ENCODE peak calls at places on chromosomes 5 and 9, in nine cellular contexts. Z is lower leg skin; G is fibroblast of mammary gland; P is cardiac muscle cell; V is mesothelial cell of epicardium; I is GM20000; O is fibroblast of the aortic adventitia; C is CD4-positive, alpha-beta T cell; E is brain microvascular endothelial cell. D is an unnamed sample.

GRCh38 chr9:134652291-134653225 is 11.0 kb downstream of the COL5A1 start:
- DNase-seq in C (no peak), E (no peak), Z (no peak), O (no peak), I (no peak), V (no peak), P (no peak), G (no peak), D (no peak)

GRCh38 chr9:89676281-89676680 is 71.5 kb downstream of the GADD45G start:
- DNase-seq in E (no peak), I (no peak), Z (no peak), G (no peak), P (no peak), V (no peak), O (no peak), C (no peak), D (no peak)

GRCh38 chr5:175102717-175103116 is 341.3 kb downstream of the DRD1 start:
- DNase-seq in E (no peak), I (no peak), Z (no peak), O (no peak), P (no peak), C (no peak), G (no peak), V (no peak), D (no peak)

GRCh38 chr5:133201310-133201709 is 149.5 kb downstream of the HSPA4 start:
- DNase-seq in V (no peak), C (no peak), O (no peak), I (no peak), E (no peak), Z (no peak), G (no peak), P (no peak), D (no peak)

GRCh38 chr5:66595877-66596790 is at the start of gene MAST4:
- DNase-seq in V (peak; percentile 93), I (peak; percentile 94), Z (peak; percentile 66), P (peak; percentile 93), O (peak; percentile 84), E (peak; percentile 77), G (peak; percentile 76), C (no peak), D (peak; percentile 80)

GRCh38 chr5:61020415-61020814 is 75.4 kb downstream of the NDUFAF2 start:
- DNase-seq in P (peak; percentile 86), Z (no peak), E (peak; percentile 29), I (no peak), O (peak; percentile 46), V (no peak), C (no peak), G (peak; percentile 77), D (no peak)

GRCh38 chr9:114611516-114612271 is 603 bp downstream of the TMEM268 start:
- DNase-seq in P (peak; percentile 81), V (peak; percentile 67), I (peak; percentile 68), C (peak; percentile 30), O (peak; percentile 61), G (peak; percentile 70), E (peak; percentile 37), Z (peak; percentile 26), D (peak; percentile 30)

GRCh38 chr9:110320651-110321050 is 17.0 kb downstream of the TXNDC8 start:
- DNase-seq in P (peak; percentile 23), E (no peak), O (peak; percentile 10), V (no peak), Z (no peak), I (no peak), C (no peak), G (peak; percentile 66), D (no peak)

DNA sequence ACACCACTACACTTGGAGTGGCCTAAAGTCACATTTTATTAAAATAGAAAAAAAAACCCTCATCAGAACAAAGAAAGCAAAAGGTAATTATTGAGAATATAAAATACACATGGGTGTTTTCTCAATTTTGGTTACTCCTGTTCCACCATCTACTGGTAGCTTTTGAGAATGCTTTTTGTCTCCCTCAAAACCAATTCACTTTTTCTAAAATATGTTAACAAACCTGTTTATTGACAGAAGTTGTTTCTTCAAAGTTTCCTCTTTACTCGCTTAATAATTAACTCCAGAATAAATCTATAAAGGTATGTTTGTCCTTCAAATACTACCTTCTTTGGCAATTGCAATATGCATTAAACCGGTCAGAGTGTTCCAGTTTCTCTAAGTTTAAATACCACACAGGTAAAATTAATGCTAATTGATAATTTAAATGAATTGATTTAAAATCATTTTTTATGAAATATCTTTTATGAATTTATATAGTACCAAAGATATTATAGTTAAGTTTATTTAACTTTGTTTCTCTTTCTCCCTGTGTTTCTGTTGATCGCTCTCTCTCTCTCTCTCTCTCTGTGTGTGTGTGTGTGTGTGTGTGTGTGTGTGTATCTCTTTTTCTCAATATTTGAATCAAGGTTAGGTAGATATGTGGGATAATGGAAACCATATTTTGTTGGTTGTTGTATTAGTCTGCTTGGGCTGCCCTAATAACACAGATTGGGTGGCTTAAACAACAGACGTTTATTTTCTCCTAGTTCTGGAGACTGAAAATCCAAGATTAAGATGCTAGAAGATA is 487.4 kb downstream of the PRDM9 start:
- DNase-seq in O (no peak), E (no peak), G (no peak), I (no peak), V (no peak), C (no peak), Z (no peak), P (no peak), D (no peak)
- TF ChIP-seq CTCF in O (no peak), E (no peak), G (no peak), I (no peak), V (peak; percentile 38), C (no peak), Z (no peak), P (no peak), D (no peak)

GRCh38 chr9:132802121-132802795 is 75.8 kb downstream of the AK8 start:
- DNase-seq in I (no peak), E (no peak), G (no peak), Z (no peak), O (no peak), P (no peak), V (no peak), C (no peak), D (no peak)

GRCh38 chr9:132797861-132798659 is 80.0 kb downstream of the AK8 start:
- DNase-seq in G (peak; percentile 2), E (no peak), P (peak; percentile 60), V (no peak), I (no peak), C (no peak), Z (no peak), O (peak; percentile 43), D (no peak)

GRCh38 chr9:132800038-132800648 is 77.9 kb downstream of the AK8 start:
- DNase-seq in C (peak; percentile 53), O (peak; percentile 70), V (peak; percentile 70), I (peak; percentile 75), G (peak; percentile 61), P (peak; percentile 85), Z (peak; percentile 72), E (peak; percentile 43), D (no peak)

GRCh38 chr9:132801659-132802058 is 76.4 kb downstream of the AK8 start:
- DNase-seq in I (no peak), G (no peak), C (no peak), O (no peak), P (no peak), V (no peak), E (no peak), Z (no peak), D (no peak)

GRCh38 chr9:132798817-132799790 is 79.0 kb downstream of the AK8 start:
- DNase-seq in V (no peak), O (peak; percentile 6), G (peak; percentile 4), P (no peak), I (no peak), E (no peak), Z (no peak), C (no peak), D (no peak)
- TF ChIP-seq CTCF in V (no peak), O (no peak), G (no peak), P (no peak), I (no peak), E (peak; percentile 17), Z (no peak), C (no peak), D (no peak)

DNA sequence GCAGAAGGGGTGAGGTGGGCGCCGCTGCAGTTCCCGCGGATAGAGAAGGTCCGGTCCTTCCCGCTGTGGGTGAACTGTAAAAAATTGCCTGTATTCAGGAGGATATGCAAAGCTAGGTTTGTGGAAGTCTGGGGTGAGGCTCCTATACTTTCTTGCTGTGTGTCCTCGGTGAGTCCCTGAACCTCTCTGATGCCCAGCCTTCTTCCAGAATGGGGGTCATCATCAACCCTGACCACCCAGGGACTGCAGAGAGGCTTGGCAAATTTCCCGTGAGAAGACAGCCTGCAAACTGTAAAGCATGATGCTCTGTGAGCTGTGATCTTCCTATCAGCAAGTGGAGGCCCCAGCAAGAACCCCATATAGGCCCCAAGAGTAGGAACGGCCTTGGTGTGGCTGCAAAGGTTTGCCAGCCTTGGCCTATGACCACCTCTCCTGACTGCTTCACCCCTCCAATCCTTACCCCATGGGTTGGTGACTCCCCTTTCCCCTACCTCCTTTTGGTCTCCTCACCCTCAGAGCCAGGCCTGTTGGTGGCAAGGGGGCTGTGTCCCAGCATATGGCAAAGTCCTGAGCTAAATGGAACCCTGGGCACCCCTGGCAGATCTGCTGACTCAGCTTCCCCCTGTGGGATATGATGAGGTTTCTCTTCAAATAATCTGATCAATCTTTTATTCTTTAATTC is 767 bp downstream of the ALDH1B1 start:
- DNase-seq in I (peak; percentile 45), O (no peak), V (no peak), P (peak; percentile 7), Z (no peak), G (no peak), E (no peak), C (no peak), D (no peak)
- TF ChIP-seq CTCF in I (no peak), O (no peak), V (no peak), P (no peak), Z (no peak), G (no peak), E (no peak), C (no peak), D (no peak)

DNA sequence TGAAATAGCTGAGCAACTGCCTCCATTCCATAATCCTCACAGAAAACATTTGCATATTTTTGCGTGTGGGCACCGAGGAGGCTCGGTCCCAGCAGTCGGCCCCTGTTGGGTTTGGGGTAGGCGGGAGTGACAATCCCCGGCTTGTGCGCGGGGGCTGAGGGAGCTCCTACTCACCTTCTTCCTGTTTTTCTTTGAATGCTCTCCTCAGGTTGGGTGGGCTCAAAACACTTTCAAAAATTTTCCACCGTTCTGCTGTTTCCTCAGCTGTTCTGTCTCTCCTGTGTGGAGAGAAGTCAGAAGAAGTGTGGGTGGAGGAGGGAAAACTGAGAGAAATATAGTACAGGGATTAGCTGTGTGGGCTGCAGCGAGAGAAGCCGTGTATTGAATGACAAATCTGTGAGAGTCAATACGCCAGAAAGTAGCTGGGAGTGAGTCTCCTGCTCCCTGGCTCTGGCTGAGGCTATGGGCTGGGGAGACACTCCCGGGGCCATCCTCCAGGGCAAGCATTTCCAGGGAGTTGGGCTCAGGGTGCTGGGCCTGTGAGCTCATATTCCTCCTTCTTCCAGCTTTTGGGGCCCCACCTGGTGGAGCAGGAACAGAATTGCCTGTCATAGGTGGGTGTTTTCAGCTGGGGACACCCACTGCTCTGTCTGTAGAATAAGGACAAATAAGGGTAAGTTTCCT is 84.7 kb downstream of the CMYA5 start:
- DNase-seq in P (peak; percentile 38), V (no peak), G (peak; percentile 77), O (peak; percentile 12), I (peak; percentile 20), C (no peak), Z (no peak), E (no peak), D (no peak)
- TF ChIP-seq CTCF in P (peak; percentile 33), V (no peak), G (peak; percentile 63), O (peak; percentile 28), I (peak; percentile 13), C (no peak), Z (no peak), E (peak; percentile 60), D (no peak)

GRCh38 chr5:135887447-135887864 is 8.2 kb downstream of the IL9 start:
- DNase-seq in P (peak; percentile 77), Z (peak; percentile 35), C (peak; percentile 36), G (peak; percentile 70), I (peak; percentile 70), E (peak; percentile 53), V (peak; percentile 70), O (peak; percentile 73), D (peak; percentile 61)
- TF ChIP-seq CTCF in P (peak; percentile 85), Z (no peak), C (peak; percentile 81), G (peak; percentile 87), I (peak; percentile 78), E (peak; percentile 87), V (peak; percentile 89), O (peak; percentile 82), D (peak; percentile 87)

D was measured in D721Med.